ENCODE peak calls at places on chromosomes 7 and 10, in nine cellular contexts. One of them, this sample, is unnamed.
A peak's percentile ranks its signal among the peaks of the same experiment; 100 is the strongest.

GRCh38 chr7:121544726-121545125 is 148.6 kb upstream of the FAM3C start:
- DNase-seq in fibroblast of lung: peak; percentile 98
- DNase-seq in endothelial cell: no peak
- DNase-seq in neural crest cell: no peak
- DNase-seq in fibroblast of pulmonary artery: peak; percentile 96
- DNase-seq in CD8-positive, alpha-beta T cell: no peak
- DNase-seq in GM12892: no peak
- DNase-seq in activated CD4-positive, alpha-beta memory T cell treated with anti-CD3 and anti-CD28 coated beads for 36 hours: no peak
- DNase-seq in NCI-H2171 treated with DMSO at 0.1 percent for 48 hours: no peak
- DNase-seq in this sample: peak; percentile 98

GRCh38 chr7:73850781-73851207 is 8.5 kb upstream of the METTL27 start:
- DNase-seq in fibroblast of lung: peak; percentile 99
- DNase-seq in endothelial cell: no peak
- DNase-seq in neural crest cell: no peak
- DNase-seq in fibroblast of pulmonary artery: peak; percentile 98
- DNase-seq in CD8-positive, alpha-beta T cell: no peak
- DNase-seq in GM12892: no peak
- DNase-seq in activated CD4-positive, alpha-beta memory T cell treated with anti-CD3 and anti-CD28 coated beads for 36 hours: no peak
- DNase-seq in NCI-H2171 treated with DMSO at 0.1 percent for 48 hours: no peak
- DNase-seq in this sample: peak; percentile 99

GRCh38 chr10:94963901-94964300 is 25.4 kb downstream of the CYP2C9 start:
- DNase-seq in fibroblast of lung: peak; percentile 21
- DNase-seq in endothelial cell: peak; percentile 12
- DNase-seq in neural crest cell: peak; percentile 2
- DNase-seq in fibroblast of pulmonary artery: peak; percentile 42
- DNase-seq in CD8-positive, alpha-beta T cell: no peak
- DNase-seq in GM12892: no peak
- DNase-seq in activated CD4-positive, alpha-beta memory T cell treated with anti-CD3 and anti-CD28 coated beads for 36 hours: no peak
- DNase-seq in NCI-H2171 treated with DMSO at 0.1 percent for 48 hours: peak; percentile 15
- DNase-seq in this sample: peak; percentile 47

GRCh38 chr10:114266521-114266920 is 27.5 kb downstream of the VWA2 start:
- DNase-seq in fibroblast of lung: peak; percentile 88
- DNase-seq in endothelial cell: no peak
- DNase-seq in neural crest cell: no peak
- DNase-seq in fibroblast of pulmonary artery: peak; percentile 62
- DNase-seq in CD8-positive, alpha-beta T cell: no peak
- DNase-seq in GM12892: no peak
- DNase-seq in activated CD4-positive, alpha-beta memory T cell treated with anti-CD3 and anti-CD28 coated beads for 36 hours: no peak
- DNase-seq in NCI-H2171 treated with DMSO at 0.1 percent for 48 hours: peak; percentile 69
- DNase-seq in this sample: peak; percentile 39

GRCh38 chr7:98944386-98944785 is 66.1 kb downstream of the TRRAP start:
- DNase-seq in fibroblast of lung: no peak
- DNase-seq in endothelial cell: no peak
- DNase-seq in neural crest cell: no peak
- DNase-seq in fibroblast of pulmonary artery: no peak
- DNase-seq in CD8-positive, alpha-beta T cell: no peak
- DNase-seq in GM12892: no peak
- DNase-seq in activated CD4-positive, alpha-beta memory T cell treated with anti-CD3 and anti-CD28 coated beads for 36 hours: no peak
- DNase-seq in NCI-H2171 treated with DMSO at 0.1 percent for 48 hours: no peak
- DNase-seq in this sample: no peak

GRCh38 chr7:150784954-150785353 is 15.2 kb downstream of the TMEM176B start:
- DNase-seq in fibroblast of lung: no peak
- DNase-seq in endothelial cell: no peak
- DNase-seq in neural crest cell: no peak
- DNase-seq in fibroblast of pulmonary artery: no peak
- DNase-seq in CD8-positive, alpha-beta T cell: no peak
- DNase-seq in GM12892: no peak
- DNase-seq in activated CD4-positive, alpha-beta memory T cell treated with anti-CD3 and anti-CD28 coated beads for 36 hours: no peak
- DNase-seq in NCI-H2171 treated with DMSO at 0.1 percent for 48 hours: no peak
- DNase-seq in this sample: no peak

GRCh38 chr7:1611708-1612241 is 41.9 kb upstream of the PSMG3 start:
- DNase-seq in fibroblast of lung: peak; percentile 93
- DNase-seq in endothelial cell: no peak
- DNase-seq in neural crest cell: no peak
- DNase-seq in fibroblast of pulmonary artery: peak; percentile 77
- DNase-seq in CD8-positive, alpha-beta T cell: no peak
- DNase-seq in GM12892: no peak
- DNase-seq in activated CD4-positive, alpha-beta memory T cell treated with anti-CD3 and anti-CD28 coated beads for 36 hours: no peak
- DNase-seq in NCI-H2171 treated with DMSO at 0.1 percent for 48 hours: peak; percentile 63
- DNase-seq in this sample: peak; percentile 80

GRCh38 chr7:43201912-43202311 is 89.5 kb downstream of the HECW1 start:
- DNase-seq in fibroblast of lung: peak; percentile 21
- DNase-seq in endothelial cell: no peak
- DNase-seq in neural crest cell: no peak
- DNase-seq in fibroblast of pulmonary artery: peak; percentile 15
- DNase-seq in CD8-positive, alpha-beta T cell: no peak
- DNase-seq in GM12892: no peak
- DNase-seq in activated CD4-positive, alpha-beta memory T cell treated with anti-CD3 and anti-CD28 coated beads for 36 hours: no peak
- DNase-seq in NCI-H2171 treated with DMSO at 0.1 percent for 48 hours: no peak
- DNase-seq in this sample: no peak

GRCh38 chr7:130490888-130491771 is 755 bp upstream of the MEST start:
- DNase-seq in fibroblast of lung: peak; percentile 50
- DNase-seq in endothelial cell: peak; percentile 71
- DNase-seq in neural crest cell: peak; percentile 58
- DNase-seq in fibroblast of pulmonary artery: peak; percentile 43
- DNase-seq in CD8-positive, alpha-beta T cell: peak; percentile 13
- DNase-seq in GM12892: no peak
- DNase-seq in activated CD4-positive, alpha-beta memory T cell treated with anti-CD3 and anti-CD28 coated beads for 36 hours: peak; percentile 49
- DNase-seq in NCI-H2171 treated with DMSO at 0.1 percent for 48 hours: no peak
- DNase-seq in this sample: peak; percentile 31

GRCh38 chr7:111424768-111425167 is 137.5 kb downstream of the IMMP2L start:
- DNase-seq in fibroblast of lung: peak; percentile 70
- DNase-seq in endothelial cell: no peak
- DNase-seq in neural crest cell: no peak
- DNase-seq in fibroblast of pulmonary artery: peak; percentile 36
- DNase-seq in CD8-positive, alpha-beta T cell: no peak
- DNase-seq in GM12892: no peak
- DNase-seq in activated CD4-positive, alpha-beta memory T cell treated with anti-CD3 and anti-CD28 coated beads for 36 hours: no peak
- DNase-seq in NCI-H2171 treated with DMSO at 0.1 percent for 48 hours: no peak
- DNase-seq in this sample: peak; percentile 64

GRCh38 chr7:47782022-47782421 is 166.2 kb downstream of the PKD1L1 start:
- DNase-seq in fibroblast of lung: peak; percentile 88
- DNase-seq in endothelial cell: no peak
- DNase-seq in neural crest cell: no peak
- DNase-seq in fibroblast of pulmonary artery: peak; percentile 46
- DNase-seq in CD8-positive, alpha-beta T cell: no peak
- DNase-seq in GM12892: no peak
- DNase-seq in activated CD4-positive, alpha-beta memory T cell treated with anti-CD3 and anti-CD28 coated beads for 36 hours: no peak
- DNase-seq in NCI-H2171 treated with DMSO at 0.1 percent for 48 hours: peak; percentile 89
- DNase-seq in this sample: no peak

GRCh38 chr10:35089641-35090161 is 440 bp downstream of the CUL2 start:
- DNase-seq in fibroblast of lung: peak; percentile 38
- DNase-seq in endothelial cell: no peak
- DNase-seq in neural crest cell: no peak
- DNase-seq in fibroblast of pulmonary artery: peak; percentile 29
- DNase-seq in CD8-positive, alpha-beta T cell: no peak
- DNase-seq in GM12892: peak; percentile 36
- DNase-seq in activated CD4-positive, alpha-beta memory T cell treated with anti-CD3 and anti-CD28 coated beads for 36 hours: peak; percentile 20
- DNase-seq in NCI-H2171 treated with DMSO at 0.1 percent for 48 hours: peak; percentile 23
- DNase-seq in this sample: peak; percentile 2

GRCh38 chr7:96401200-96401599 is 79.3 kb upstream of the SLC25A13 start:
- DNase-seq in fibroblast of lung: no peak
- DNase-seq in endothelial cell: no peak
- DNase-seq in neural crest cell: no peak
- DNase-seq in fibroblast of pulmonary artery: peak; percentile 7
- DNase-seq in CD8-positive, alpha-beta T cell: no peak
- DNase-seq in GM12892: no peak
- DNase-seq in activated CD4-positive, alpha-beta memory T cell treated with anti-CD3 and anti-CD28 coated beads for 36 hours: no peak
- DNase-seq in NCI-H2171 treated with DMSO at 0.1 percent for 48 hours: no peak
- DNase-seq in this sample: peak; percentile 4

GRCh38 chr7:105244594-105244993 is 144.1 kb downstream of the SRPK2 start:
- DNase-seq in fibroblast of lung: no peak
- DNase-seq in endothelial cell: no peak
- DNase-seq in neural crest cell: no peak
- DNase-seq in fibroblast of pulmonary artery: no peak
- DNase-seq in CD8-positive, alpha-beta T cell: no peak
- DNase-seq in GM12892: no peak
- DNase-seq in activated CD4-positive, alpha-beta memory T cell treated with anti-CD3 and anti-CD28 coated beads for 36 hours: no peak
- DNase-seq in NCI-H2171 treated with DMSO at 0.1 percent for 48 hours: no peak
- DNase-seq in this sample: no peak

GRCh38 chr7:100166317-100166940 is 2.0 kb downstream of the GAL3ST4 start:
- DNase-seq in fibroblast of lung: no peak
- DNase-seq in endothelial cell: no peak
- DNase-seq in neural crest cell: no peak
- DNase-seq in fibroblast of pulmonary artery: no peak
- DNase-seq in CD8-positive, alpha-beta T cell: no peak
- DNase-seq in GM12892: no peak
- DNase-seq in activated CD4-positive, alpha-beta memory T cell treated with anti-CD3 and anti-CD28 coated beads for 36 hours: peak; percentile 70
- DNase-seq in NCI-H2171 treated with DMSO at 0.1 percent for 48 hours: no peak
- DNase-seq in this sample: no peak

GRCh38 chr10:115861864-115862263 is 411.1 kb downstream of the GFRA1 start:
- DNase-seq in fibroblast of lung: peak; percentile 65
- DNase-seq in endothelial cell: no peak
- DNase-seq in neural crest cell: no peak
- DNase-seq in fibroblast of pulmonary artery: no peak
- DNase-seq in CD8-positive, alpha-beta T cell: no peak
- DNase-seq in GM12892: no peak
- DNase-seq in activated CD4-positive, alpha-beta memory T cell treated with anti-CD3 and anti-CD28 coated beads for 36 hours: no peak
- DNase-seq in NCI-H2171 treated with DMSO at 0.1 percent for 48 hours: no peak
- DNase-seq in this sample: peak; percentile 58

GRCh38 chr7:6107924-6108323 is 76.7 kb downstream of the ANKRD61 start:
- DNase-seq in fibroblast of lung: no peak
- DNase-seq in endothelial cell: no peak
- DNase-seq in neural crest cell: no peak
- DNase-seq in fibroblast of pulmonary artery: no peak
- DNase-seq in CD8-positive, alpha-beta T cell: no peak
- DNase-seq in GM12892: no peak
- DNase-seq in activated CD4-positive, alpha-beta memory T cell treated with anti-CD3 and anti-CD28 coated beads for 36 hours: no peak
- DNase-seq in NCI-H2171 treated with DMSO at 0.1 percent for 48 hours: no peak
- DNase-seq in this sample: no peak

GRCh38 chr10:59864141-59864962 is 42.0 kb downstream of the CCDC6 start:
- DNase-seq in fibroblast of lung: no peak
- DNase-seq in endothelial cell: no peak
- DNase-seq in neural crest cell: no peak
- DNase-seq in fibroblast of pulmonary artery: no peak
- DNase-seq in CD8-positive, alpha-beta T cell: no peak
- DNase-seq in GM12892: no peak
- DNase-seq in activated CD4-positive, alpha-beta memory T cell treated with anti-CD3 and anti-CD28 coated beads for 36 hours: peak; percentile 37
- DNase-seq in NCI-H2171 treated with DMSO at 0.1 percent for 48 hours: no peak
- DNase-seq in this sample: no peak

GRCh38 chr7:138587485-138587884 is 113.7 kb downstream of the SVOPL start:
- DNase-seq in fibroblast of lung: no peak
- DNase-seq in endothelial cell: no peak
- DNase-seq in neural crest cell: no peak
- DNase-seq in fibroblast of pulmonary artery: no peak
- DNase-seq in CD8-positive, alpha-beta T cell: no peak
- DNase-seq in GM12892: no peak
- DNase-seq in activated CD4-positive, alpha-beta memory T cell treated with anti-CD3 and anti-CD28 coated beads for 36 hours: no peak
- DNase-seq in NCI-H2171 treated with DMSO at 0.1 percent for 48 hours: no peak
- DNase-seq in this sample: no peak

GRCh38 chr10:79178614-79179403 is 110.0 kb downstream of the ZMIZ1 start:
- DNase-seq in fibroblast of lung: peak; percentile 95
- DNase-seq in endothelial cell: peak; percentile 74
- DNase-seq in neural crest cell: no peak
- DNase-seq in fibroblast of pulmonary artery: peak; percentile 91
- DNase-seq in CD8-positive, alpha-beta T cell: no peak
- DNase-seq in GM12892: no peak
- DNase-seq in activated CD4-positive, alpha-beta memory T cell treated with anti-CD3 and anti-CD28 coated beads for 36 hours: no peak
- DNase-seq in NCI-H2171 treated with DMSO at 0.1 percent for 48 hours: peak; percentile 46
- DNase-seq in this sample: peak; percentile 86

GRCh38 chr7:115293628-115294236 is 371.8 kb downstream of the MDFIC start:
- DNase-seq in fibroblast of lung: peak; percentile 50
- DNase-seq in endothelial cell: no peak
- DNase-seq in neural crest cell: no peak
- DNase-seq in fibroblast of pulmonary artery: peak; percentile 35
- DNase-seq in CD8-positive, alpha-beta T cell: no peak
- DNase-seq in GM12892: no peak
- DNase-seq in activated CD4-positive, alpha-beta memory T cell treated with anti-CD3 and anti-CD28 coated beads for 36 hours: no peak
- DNase-seq in NCI-H2171 treated with DMSO at 0.1 percent for 48 hours: no peak
- DNase-seq in this sample: no peak

GRCh38 chr7:41695661-41696322 is 7.1 kb downstream of the INHBA start:
- DNase-seq in fibroblast of lung: no peak
- DNase-seq in endothelial cell: no peak
- DNase-seq in neural crest cell: no peak
- DNase-seq in fibroblast of pulmonary artery: peak; percentile 89
- DNase-seq in CD8-positive, alpha-beta T cell: no peak
- DNase-seq in GM12892: no peak
- DNase-seq in activated CD4-positive, alpha-beta memory T cell treated with anti-CD3 and anti-CD28 coated beads for 36 hours: no peak
- DNase-seq in NCI-H2171 treated with DMSO at 0.1 percent for 48 hours: no peak
- DNase-seq in this sample: peak; percentile 90

GRCh38 chr7:75054744-75055527 is 18.7 kb downstream of the RCC1L start:
- DNase-seq in fibroblast of lung: peak; percentile 99
- DNase-seq in endothelial cell: no peak
- DNase-seq in neural crest cell: no peak
- DNase-seq in fibroblast of pulmonary artery: peak; percentile 88
- DNase-seq in CD8-positive, alpha-beta T cell: no peak
- DNase-seq in GM12892: no peak
- DNase-seq in activated CD4-positive, alpha-beta memory T cell treated with anti-CD3 and anti-CD28 coated beads for 36 hours: no peak
- DNase-seq in NCI-H2171 treated with DMSO at 0.1 percent for 48 hours: no peak
- DNase-seq in this sample: peak; percentile 83

GRCh38 chr7:47249361-47249760 is 332.6 kb downstream of the TNS3 start:
- DNase-seq in fibroblast of lung: no peak
- DNase-seq in endothelial cell: no peak
- DNase-seq in neural crest cell: no peak
- DNase-seq in fibroblast of pulmonary artery: peak; percentile 28
- DNase-seq in CD8-positive, alpha-beta T cell: no peak
- DNase-seq in GM12892: no peak
- DNase-seq in activated CD4-positive, alpha-beta memory T cell treated with anti-CD3 and anti-CD28 coated beads for 36 hours: no peak
- DNase-seq in NCI-H2171 treated with DMSO at 0.1 percent for 48 hours: no peak
- DNase-seq in this sample: no peak

GRCh38 chr7:50779427-50779826 is 3.3 kb downstream of the GRB10 start:
- DNase-seq in fibroblast of lung: no peak
- DNase-seq in endothelial cell: no peak
- DNase-seq in neural crest cell: no peak
- DNase-seq in fibroblast of pulmonary artery: no peak
- DNase-seq in CD8-positive, alpha-beta T cell: no peak
- DNase-seq in GM12892: no peak
- DNase-seq in activated CD4-positive, alpha-beta memory T cell treated with anti-CD3 and anti-CD28 coated beads for 36 hours: no peak
- DNase-seq in NCI-H2171 treated with DMSO at 0.1 percent for 48 hours: no peak
- DNase-seq in this sample: no peak

GRCh38 chr7:1957471-1958225 is 275.1 kb downstream of the MAD1L1 start:
- DNase-seq in fibroblast of lung: no peak
- DNase-seq in endothelial cell: no peak
- DNase-seq in neural crest cell: no peak
- DNase-seq in fibroblast of pulmonary artery: no peak
- DNase-seq in CD8-positive, alpha-beta T cell: no peak
- DNase-seq in GM12892: no peak
- DNase-seq in activated CD4-positive, alpha-beta memory T cell treated with anti-CD3 and anti-CD28 coated beads for 36 hours: no peak
- DNase-seq in NCI-H2171 treated with DMSO at 0.1 percent for 48 hours: no peak
- DNase-seq in this sample: no peak

GRCh38 chr7:30979027-30979426 is 15.3 kb downstream of the GHRHR start:
- DNase-seq in fibroblast of lung: no peak
- DNase-seq in endothelial cell: no peak
- DNase-seq in neural crest cell: no peak
- DNase-seq in fibroblast of pulmonary artery: no peak
- DNase-seq in CD8-positive, alpha-beta T cell: no peak
- DNase-seq in GM12892: no peak
- DNase-seq in activated CD4-positive, alpha-beta memory T cell treated with anti-CD3 and anti-CD28 coated beads for 36 hours: no peak
- DNase-seq in NCI-H2171 treated with DMSO at 0.1 percent for 48 hours: no peak
- DNase-seq in this sample: no peak

GRCh38 chr7:100583132-100584045 is 2.5 kb downstream of the LRCH4 start:
- DNase-seq in fibroblast of lung: peak; percentile 53
- DNase-seq in endothelial cell: peak; percentile 50
- DNase-seq in neural crest cell: no peak
- DNase-seq in fibroblast of pulmonary artery: peak; percentile 77
- DNase-seq in CD8-positive, alpha-beta T cell: peak; percentile 67
- DNase-seq in GM12892: peak; percentile 65
- DNase-seq in activated CD4-positive, alpha-beta memory T cell treated with anti-CD3 and anti-CD28 coated beads for 36 hours: peak; percentile 87
- DNase-seq in NCI-H2171 treated with DMSO at 0.1 percent for 48 hours: peak; percentile 36
- DNase-seq in this sample: peak; percentile 85

GRCh38 chr10:19922236-19922963 is 106.2 kb downstream of the PLXDC2 start:
- DNase-seq in fibroblast of lung: peak; percentile 91
- DNase-seq in endothelial cell: no peak
- DNase-seq in neural crest cell: no peak
- DNase-seq in fibroblast of pulmonary artery: peak; percentile 82
- DNase-seq in CD8-positive, alpha-beta T cell: no peak
- DNase-seq in GM12892: no peak
- DNase-seq in activated CD4-positive, alpha-beta memory T cell treated with anti-CD3 and anti-CD28 coated beads for 36 hours: no peak
- DNase-seq in NCI-H2171 treated with DMSO at 0.1 percent for 48 hours: no peak
- DNase-seq in this sample: peak; percentile 85

GRCh38 chr7:129169171-129169643 is 19.2 kb upstream of the SMO start:
- DNase-seq in fibroblast of lung: peak; percentile 53
- DNase-seq in endothelial cell: peak; percentile 58
- DNase-seq in neural crest cell: peak; percentile 40
- DNase-seq in fibroblast of pulmonary artery: no peak
- DNase-seq in CD8-positive, alpha-beta T cell: peak; percentile 40
- DNase-seq in GM12892: no peak
- DNase-seq in activated CD4-positive, alpha-beta memory T cell treated with anti-CD3 and anti-CD28 coated beads for 36 hours: peak; percentile 40
- DNase-seq in NCI-H2171 treated with DMSO at 0.1 percent for 48 hours: peak; percentile 47
- DNase-seq in this sample: peak; percentile 39

GRCh38 chr10:76811430-76811829 is 826.2 kb downstream of the KCNMA1 start:
- DNase-seq in fibroblast of lung: no peak
- DNase-seq in endothelial cell: no peak
- DNase-seq in neural crest cell: no peak
- DNase-seq in fibroblast of pulmonary artery: no peak
- DNase-seq in CD8-positive, alpha-beta T cell: no peak
- DNase-seq in GM12892: no peak
- DNase-seq in activated CD4-positive, alpha-beta memory T cell treated with anti-CD3 and anti-CD28 coated beads for 36 hours: no peak
- DNase-seq in NCI-H2171 treated with DMSO at 0.1 percent for 48 hours: no peak
- DNase-seq in this sample: no peak

This sample was measured in cardiac fibroblast.